ENCODE peak calls at places on chromosomes 1 and 21, in six cellular contexts. T, B, E, P, X and C are unnamed samples. For H3K27me3, the result is how much of the 10 kb centered on the place peaks cover.

GRCh38 chr1:151238467-151238739 is 16.1 kb upstream of the PSMD4 start:
- DNase-seq in E (no peak), T (no peak), P (peak), B (no peak), X (peak), C (no peak)

GRCh38 chr21:35796834-35797233 is 263.5 kb downstream of the SETD4 start:
- DNase-seq in E (no peak), T (no peak), P (no peak), X (peak), B (no peak), C (no peak)

GRCh38 chr21:34886554-34887385 is 162.3 kb downstream of the RUNX1 start:
- DNase-seq in E (peak), X (no peak), P (no peak), T (peak), B (no peak), C (peak)

GRCh38 chr21:41054206-41054605 is 113.8 kb upstream of the BACE2 start:
- DNase-seq in T (no peak), P (no peak), X (no peak), B (no peak), E (no peak), C (no peak)

GRCh38 chr1:185559684-185560310 is 174.4 kb upstream of the HMCN1 start:
- DNase-seq in T (no peak), B (peak), X (peak), P (no peak), E (peak), C (peak)

GRCh38 chr1:20551945-20552727 is at the start of gene FAM43B:
- DNase-seq in E (peak), X (no peak), B (no peak), T (no peak), P (no peak), C (peak)

GRCh38 chr1:231421616-231421970 is 494 bp downstream of the EGLN1 start:
- DNase-seq in E (peak), P (no peak), B (no peak), X (peak), T (peak), C (peak)

GRCh38 chr1:201916649-201917249 is 28.1 kb downstream of the SHISA4 start:
- DNase-seq in X (peak), E (peak), B (no peak), P (peak), T (peak), C (peak)

GRCh38 chr1:36306902-36307456 is 811 bp downstream of the SH3D21 start:
- DNase-seq in T (peak), X (peak), E (peak), P (peak), B (peak), C (peak)

GRCh38 chr1:164692420-164692819 is 133.4 kb downstream of the PBX1 start:
- DNase-seq in E (no peak), X (no peak), P (no peak), T (no peak), B (no peak), C (no peak)

GRCh38 chr1:53583021-53583902 is 124.1 kb downstream of the DMRTB1 start:
- DNase-seq in T (no peak), E (no peak), B (no peak), X (no peak), P (no peak), C (peak)

GRCh38 chr1:22773981-22774471 is 63.4 kb downstream of the EPHB2 start:
- DNase-seq in X (no peak), T (peak), P (no peak), B (no peak), E (peak), C (no peak)

GRCh38 chr1:14511856-14512585 is 86.5 kb upstream of the KAZN start:
- DNase-seq in P (no peak), T (no peak), X (no peak), B (no peak), E (no peak), C (no peak)

GRCh38 chr1:14507227-14507626 is 91.3 kb upstream of the KAZN start:
- DNase-seq in E (no peak), X (no peak), B (no peak), T (no peak), P (no peak), C (no peak)

GRCh38 chr1:14511281-14511680 is 87.2 kb upstream of the KAZN start:
- DNase-seq in T (no peak), B (no peak), X (no peak), E (no peak), P (no peak), C (no peak)

GRCh38 chr1:14504517-14504916 is 94.0 kb upstream of the KAZN start:
- DNase-seq in P (no peak), X (no peak), T (no peak), B (no peak), E (no peak), C (no peak)

DNA sequence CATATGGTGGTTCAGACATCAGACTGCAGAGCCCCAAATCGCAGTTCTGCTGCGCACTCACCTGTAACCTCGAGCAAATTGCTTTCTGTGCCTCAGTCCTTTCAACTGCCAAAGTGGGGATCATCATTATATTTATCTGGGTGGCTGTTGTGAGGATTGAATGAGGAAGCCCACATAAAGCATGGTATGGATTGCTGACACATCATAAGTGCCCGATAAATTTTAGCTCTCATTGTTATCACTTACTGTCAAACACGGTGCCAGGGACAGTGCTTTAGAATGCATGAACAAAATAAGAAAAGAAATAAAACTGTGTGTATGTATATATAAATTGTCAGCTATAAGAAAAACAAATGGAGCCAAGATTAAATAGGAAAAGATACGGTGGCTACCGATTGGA is 92.0 kb upstream of the KAZN start:
- DNase-seq in B (no peak), E (no peak), T (no peak), P (no peak), X (no peak), C (no peak)
- TF ChIP-seq CTCF in B (no peak), E (no peak), T (no peak), P (no peak), X (no peak), C (no peak)

GRCh38 chr1:77164434-77164944 is 54.7 kb downstream of the PIGK start:
- DNase-seq in P (no peak), T (no peak), X (no peak), E (no peak), B (no peak), C (no peak)
- H3K27me3 ChIP-seq in P (under half), T (under half), X (under half), E (under half), B (under half), C (under half)

GRCh38 chr1:17258758-17259130 is 9.8 kb downstream of the PADI3 start:
- DNase-seq in X (no peak), B (no peak), P (no peak), E (no peak), T (no peak), C (no peak)

GRCh38 chr1:17259233-17259873 is 10.5 kb downstream of the PADI3 start:
- DNase-seq in P (no peak), B (no peak), T (no peak), X (no peak), E (no peak), C (no peak)

GRCh38 chr1:17260738-17261137 is 11.8 kb downstream of the PADI3 start:
- DNase-seq in E (no peak), T (no peak), P (no peak), X (no peak), B (no peak), C (no peak)

GRCh38 chr1:17260264-17260663 is 11.4 kb downstream of the PADI3 start:
- DNase-seq in X (no peak), B (no peak), T (no peak), P (no peak), E (no peak), C (no peak)

DNA sequence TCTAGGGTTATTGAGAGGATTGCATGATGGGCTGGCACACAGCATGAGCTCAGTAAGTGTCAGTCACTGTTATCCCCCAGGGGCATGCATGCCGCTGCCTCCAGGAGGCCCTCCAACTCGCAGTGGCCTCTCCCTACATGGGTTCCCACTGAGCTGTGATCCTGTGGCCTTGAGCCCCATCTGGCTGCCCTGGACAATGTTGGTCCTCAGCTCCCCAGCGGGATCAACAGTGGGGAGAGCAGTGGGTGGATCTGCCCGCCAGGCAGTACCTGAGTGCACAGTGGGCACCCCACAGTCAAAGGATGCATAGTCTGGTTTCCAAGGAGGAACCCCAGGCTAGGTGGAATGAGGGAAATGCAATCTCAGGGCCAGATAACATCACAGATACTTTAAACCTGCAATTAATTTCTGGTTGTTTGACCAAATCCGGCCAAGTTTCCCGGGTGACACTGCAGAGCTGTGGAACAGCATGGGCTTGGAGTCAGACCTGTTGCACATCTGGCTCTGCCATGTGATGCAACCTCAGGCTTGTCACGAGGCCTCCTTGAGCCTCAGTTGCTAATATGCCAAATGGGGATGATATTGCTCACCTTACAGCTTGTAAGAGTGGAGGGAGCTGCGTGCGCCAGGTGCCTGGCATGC is 9.3 kb downstream of the PADI3 start:
- DNase-seq in T (no peak), P (no peak), E (no peak), X (no peak), B (no peak), C (no peak)
- H3K27ac ChIP-seq in T (no peak), P (peak), E (no peak), X (no peak), B (no peak), C (no peak)

GRCh38 chr1:93620841-93621210 is 60.8 kb downstream of the BCAR3 start:
- DNase-seq in T (no peak), X (peak), B (no peak), P (no peak), E (no peak), C (peak)
- TF ChIP-seq CTCF in T (no peak), X (peak), B (no peak), P (peak), E (no peak), C (no peak)

DNA sequence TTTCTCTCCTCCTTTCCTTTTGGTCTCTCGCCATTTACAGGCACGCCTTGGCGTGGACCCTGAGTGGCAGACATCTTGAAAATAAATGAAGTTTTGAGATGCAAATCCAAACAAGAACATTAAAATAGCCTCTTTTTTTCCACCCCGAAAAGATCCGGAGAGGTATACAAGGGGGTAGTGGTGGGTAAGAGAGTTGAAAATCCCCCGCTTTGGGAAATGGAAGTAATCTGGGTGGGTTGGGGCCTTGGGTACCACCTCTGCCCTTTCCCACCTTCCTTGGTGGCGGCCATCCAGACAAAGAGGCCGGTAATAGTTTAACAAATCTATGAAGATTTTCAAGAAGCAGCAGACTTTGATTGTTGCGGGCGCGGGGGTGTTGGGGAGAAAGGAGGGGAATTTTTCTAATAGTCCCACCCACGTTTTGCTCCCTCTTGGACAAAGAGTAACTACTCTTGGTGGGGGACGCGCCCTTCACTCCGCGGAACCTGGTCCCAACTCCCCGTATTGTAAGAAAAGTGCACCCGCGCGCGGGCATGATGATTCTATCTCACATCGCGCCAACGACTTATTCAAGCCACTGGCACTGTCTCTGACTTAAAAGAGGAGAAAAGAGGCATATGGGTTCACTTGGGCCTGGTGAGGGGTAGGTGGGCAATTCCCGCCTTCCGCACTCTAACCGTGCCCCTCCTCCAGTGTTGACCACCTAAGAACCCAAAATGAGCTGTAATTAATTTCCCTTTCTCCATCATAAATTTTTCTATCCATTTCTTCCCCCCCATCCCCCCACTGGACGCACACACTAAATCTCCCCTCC is 3.9 kb upstream of the FOXD3 start:
- DNase-seq in P (no peak), E (no peak), B (no peak), X (no peak), T (no peak), C (no peak)
- H3K27me3 ChIP-seq in P (half or more), E (half or more), B (half or more), X (half or more), T (under half), C (half or more)

GRCh38 chr1:59703918-59704378 is 110.8 kb upstream of the HOOK1 start:
- DNase-seq in X (no peak), B (no peak), P (peak), T (no peak), E (no peak), C (no peak)

GRCh38 chr1:59707216-59707615 is 107.5 kb upstream of the HOOK1 start:
- DNase-seq in T (peak), X (peak), B (no peak), P (peak), E (peak), C (no peak)

GRCh38 chr1:59705849-59706599 is 108.7 kb upstream of the HOOK1 start:
- DNase-seq in E (peak), T (no peak), B (no peak), P (peak), X (peak), C (no peak)

GRCh38 chr1:59703226-59703917 is 111.4 kb upstream of the HOOK1 start:
- DNase-seq in E (no peak), T (no peak), P (no peak), B (no peak), X (no peak), C (no peak)

GRCh38 chr1:59704721-59705120 is 110.0 kb upstream of the HOOK1 start:
- DNase-seq in E (no peak), X (no peak), B (no peak), T (no peak), P (no peak), C (no peak)
- H3K27ac ChIP-seq in E (peak), X (no peak), B (no peak), T (no peak), P (peak), C (peak)

DNA sequence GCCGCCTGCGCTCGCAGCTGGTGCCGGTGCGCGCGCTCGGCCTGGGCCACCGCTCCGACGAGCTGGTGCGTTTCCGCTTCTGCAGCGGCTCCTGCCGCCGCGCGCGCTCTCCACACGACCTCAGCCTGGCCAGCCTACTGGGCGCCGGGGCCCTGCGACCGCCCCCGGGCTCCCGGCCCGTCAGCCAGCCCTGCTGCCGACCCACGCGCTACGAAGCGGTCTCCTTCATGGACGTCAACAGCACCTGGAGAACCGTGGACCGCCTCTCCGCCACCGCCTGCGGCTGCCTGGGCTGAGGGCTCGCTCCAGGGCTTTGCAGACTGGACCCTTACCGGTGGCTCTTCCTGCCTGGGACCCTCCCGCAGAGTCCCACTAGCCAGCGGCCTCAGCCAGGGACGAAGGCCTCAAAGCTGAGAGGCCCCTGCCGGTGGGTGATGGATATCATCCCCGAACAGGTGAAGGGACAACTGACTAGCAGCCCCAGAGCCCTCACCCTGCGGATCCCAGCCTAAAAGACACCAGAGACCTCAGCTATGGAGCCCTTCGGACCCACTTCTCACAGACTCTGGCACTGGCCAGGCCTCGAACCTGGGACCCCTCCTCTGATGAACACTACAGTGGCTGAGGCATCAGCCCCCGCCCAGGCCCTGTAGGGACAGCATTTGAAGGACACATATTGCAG is 3.0 kb downstream of the ARTN start:
- DNase-seq in P (no peak), X (peak), E (no peak), T (no peak), B (no peak), C (no peak)
- TF ChIP-seq CTCF in P (no peak), X (peak), E (no peak), T (no peak), B (no peak), C (no peak)

GRCh38 chr1:156423422-156424352 is 54.7 kb downstream of the RHBG start:
- DNase-seq in B (no peak), E (no peak), T (no peak), X (no peak), P (no peak), C (no peak)
- H3K27me3 ChIP-seq in B (under half), E (half or more), T (under half), X (under half), P (half or more), C (under half)

GRCh38 chr1:45643341-45643740 is 19.5 kb upstream of the CCDC17 start:
- DNase-seq in T (no peak), P (no peak), X (no peak), E (no peak), B (no peak), C (no peak)
- H3K27ac ChIP-seq in T (no peak), P (no peak), X (no peak), E (no peak), B (no peak), C (no peak)